ENCODE peak calls at places on chromosomes 3 and 15, in ten cellular contexts. J is AG04449, P is foreskin fibroblast, A is astrocyte of the spinal cord, E is tibial nerve, H is Panc1, G is OCI-LY7, Y is HCT116, K is fibroblast of mammary gland, Q is left ventricle myocardium inferior. W is an unnamed sample.

GRCh38 chr3:123319760-123320159 is 118.0 kb downstream of the SEC22A start:
- DNase-seq in J (no peak), Y (no peak), K (no peak), G (no peak), E (no peak), P (no peak), H (no peak), Q (no peak), A (no peak), W (no peak)

GRCh38 chr3:108818404-108818803 is 4.2 kb upstream of the TRAT1 start:
- DNase-seq in E (no peak), H (no peak), K (peak), P (no peak), A (no peak), J (no peak), Q (no peak), Y (peak), G (peak), W (peak)

GRCh38 chr15:48440084-48440483 is 108.9 kb downstream of the DUT start:
- DNase-seq in G (no peak), K (peak), J (peak), P (peak), A (peak), Q (peak), E (peak), H (no peak), Y (no peak), W (no peak)

GRCh38 chr15:27167738-27168137 is 196.8 kb downstream of the GABRG3 start:
- DNase-seq in Y (no peak), Q (no peak), P (no peak), J (no peak), K (no peak), H (no peak), G (no peak), E (no peak), A (no peak), W (no peak)

GRCh38 chr15:32919749-32920414 is 202.1 kb downstream of the GREM1 start:
- DNase-seq in Q (no peak), A (peak), H (no peak), K (peak), G (peak), J (peak), Y (no peak), P (peak), E (no peak), W (no peak)

GRCh38 chr15:83547168-83547567 is 100.0 kb downstream of the SH3GL3 start:
- DNase-seq in Q (no peak), E (no peak), Y (no peak), H (no peak), G (no peak), A (no peak), J (no peak), K (no peak), P (no peak), W (no peak)

GRCh38 chr3:146156060-146156459 is 4.9 kb downstream of the PLOD2 start:
- DNase-seq in G (no peak), Q (peak), P (peak), Y (no peak), H (no peak), A (no peak), J (no peak), K (peak), E (no peak), W (no peak)

GRCh38 chr15:88624156-88624970 is 3.2 kb downstream of the AEN start:
- DNase-seq in H (no peak), P (peak), K (peak), Q (no peak), G (peak), A (peak), Y (no peak), E (no peak), J (no peak), W (peak)

GRCh38 chr15:76903251-76903681 is 1.9 kb downstream of the SCAPER start:
- DNase-seq in Q (no peak), G (peak), E (no peak), Y (peak), A (peak), P (peak), H (peak), K (peak), J (no peak), W (peak)

GRCh38 chr3:65678480-65678879 is 360.2 kb downstream of the MAGI1 start:
- DNase-seq in H (no peak), P (no peak), A (no peak), E (no peak), J (no peak), G (no peak), Q (no peak), K (no peak), Y (no peak), W (no peak)

GRCh38 chr3:58325525-58325992 is 7.1 kb upstream of the PXK start:
- DNase-seq in K (no peak), E (no peak), Q (no peak), J (no peak), A (no peak), G (no peak), Y (no peak), H (no peak), P (peak), W (no peak)

GRCh38 chr3:21839592-21839991 is 88.6 kb upstream of the ZNF385D start:
- DNase-seq in J (peak), E (peak), K (peak), A (peak), H (no peak), Q (peak), P (peak), Y (no peak), G (peak), W (peak)

GRCh38 chr3:11120091-11120845 is 34.0 kb upstream of the HRH1 start:
- DNase-seq in K (no peak), P (no peak), E (no peak), J (no peak), Q (no peak), A (peak), G (no peak), Y (no peak), H (no peak), W (no peak)

GRCh38 chr3:30661107-30661873 is 54.9 kb downstream of the TGFBR2 start:
- DNase-seq in A (no peak), Y (no peak), J (no peak), G (no peak), E (no peak), H (no peak), K (no peak), Q (no peak), P (no peak), W (no peak)

GRCh38 chr3:107100573-107100972 is 276.7 kb upstream of the CCDC54 start:
- DNase-seq in E (no peak), Y (no peak), P (no peak), K (no peak), A (no peak), Q (no peak), G (no peak), H (no peak), J (no peak), W (no peak)

GRCh38 chr15:78502641-78503040 is 4.7 kb upstream of the HYKK start:
- DNase-seq in J (no peak), Y (no peak), A (no peak), H (no peak), G (no peak), E (no peak), Q (no peak), P (no peak), K (no peak), W (no peak)

GRCh38 chr3:126551839-126552687 is 6.7 kb downstream of the C3orf22 start:
- DNase-seq in A (no peak), K (no peak), E (no peak), Q (no peak), P (no peak), J (no peak), Y (no peak), G (no peak), H (no peak), W (no peak)

GRCh38 chr3:58074997-58075396 is 66.8 kb downstream of the FLNB start:
- DNase-seq in P (no peak), J (no peak), G (no peak), K (no peak), Q (no peak), Y (no peak), A (no peak), H (no peak), E (no peak), W (peak)

GRCh38 chr3:108940568-108941285 is 13.0 kb downstream of the GUCA1C start:
- DNase-seq in E (no peak), G (no peak), H (no peak), Y (no peak), Q (no peak), P (no peak), J (no peak), K (no peak), A (no peak), W (no peak)

GRCh38 chr3:137013955-137014688 is 56.3 kb downstream of the IL20RB start:
- DNase-seq in P (peak), J (peak), H (peak), Q (peak), G (peak), K (peak), Y (peak), E (peak), A (peak), W (peak)
- TF ChIP-seq CTCF in P (peak), J (peak), H (peak), Q (peak), G (peak), K (peak), Y (peak), E (peak), A (peak), W (peak)

DNA sequence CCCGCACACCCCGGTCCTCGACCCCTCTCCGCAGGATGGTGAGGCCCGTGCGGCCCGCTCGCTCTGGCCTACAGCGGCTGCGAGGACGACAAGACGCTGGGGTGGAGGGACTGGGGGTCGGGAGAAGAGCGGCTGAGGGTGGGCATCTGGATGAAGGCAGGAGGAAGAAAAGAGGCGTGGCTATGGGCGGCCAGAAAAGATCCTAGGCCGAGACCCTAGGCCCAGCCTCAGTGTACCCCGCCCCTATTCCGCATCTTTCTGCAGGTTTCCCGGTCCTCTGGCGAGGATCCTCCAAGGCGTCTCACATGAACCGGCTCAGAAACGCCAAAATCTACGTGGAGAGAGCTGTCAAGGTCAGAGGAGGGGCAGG is 280 bp downstream of the TTLL3 start:
- DNase-seq in G (no peak), J (no peak), Q (no peak), H (no peak), E (peak), A (no peak), K (no peak), P (peak), Y (no peak), W (no peak)
- H3K4me3 ChIP-seq in G (peak), J (peak), Q (peak), H (peak), E (peak), A (peak), K (peak), P (peak), Y (peak), W (peak)

GRCh38 chr3:103410231-103410630 is 975.4 kb downstream of the ZPLD1 start:
- DNase-seq in Q (no peak), G (no peak), J (no peak), H (no peak), A (no peak), K (no peak), P (no peak), E (no peak), Y (no peak), W (peak)
- TF ChIP-seq CTCF in Q (no peak), G (peak), J (no peak), H (peak), A (no peak), K (no peak), P (no peak), E (no peak), Y (peak), W (peak)

GRCh38 chr3:28150465-28151206 is 90.8 kb upstream of the CMC1 start:
- DNase-seq in Q (no peak), Y (no peak), G (no peak), J (no peak), H (no peak), K (peak), E (no peak), A (no peak), P (no peak), W (no peak)

GRCh38 chr3:28149960-28150359 is 91.5 kb upstream of the CMC1 start:
- DNase-seq in E (no peak), P (no peak), Y (no peak), G (no peak), A (no peak), J (no peak), K (no peak), H (no peak), Q (no peak), W (no peak)

GRCh38 chr3:28151608-28152228 is 89.7 kb upstream of the CMC1 start:
- DNase-seq in P (no peak), H (no peak), A (no peak), Q (no peak), Y (no peak), G (no peak), E (peak), K (no peak), J (no peak), W (peak)

DNA sequence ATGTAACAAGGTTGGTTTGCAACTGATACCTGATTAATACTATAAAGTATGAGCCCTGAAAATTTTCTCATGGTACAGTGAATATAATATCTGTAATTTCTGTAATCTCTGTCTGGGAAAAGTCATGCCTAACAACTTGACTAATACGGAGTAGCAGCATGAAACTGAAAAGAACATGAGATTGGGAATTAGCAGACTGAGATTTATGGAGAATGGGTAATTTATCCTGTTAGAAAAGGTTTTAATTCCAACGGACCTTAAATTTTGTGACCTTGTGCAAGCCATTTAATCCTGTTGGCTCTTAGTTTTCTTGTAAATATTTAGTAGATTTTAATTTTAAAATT is 90.2 kb upstream of the CMC1 start:
- DNase-seq in A (no peak), H (no peak), K (no peak), E (no peak), Q (no peak), P (no peak), Y (no peak), G (no peak), J (no peak), W (no peak)
- H3K4me3 ChIP-seq in A (no peak), H (no peak), K (no peak), E (no peak), Q (peak), P (no peak), Y (no peak), G (no peak), J (no peak), W (no peak)

GRCh38 chr15:72474912-72475601 is 927 bp downstream of the ARIH1 start:
- DNase-seq in P (peak), K (peak), H (peak), Q (peak), G (peak), J (no peak), Y (peak), A (peak), E (peak), W (peak)
- TF ChIP-seq CTCF in P (no peak), K (no peak), H (no peak), Q (no peak), G (peak), J (peak), Y (no peak), A (no peak), E (no peak), W (peak)

DNA sequence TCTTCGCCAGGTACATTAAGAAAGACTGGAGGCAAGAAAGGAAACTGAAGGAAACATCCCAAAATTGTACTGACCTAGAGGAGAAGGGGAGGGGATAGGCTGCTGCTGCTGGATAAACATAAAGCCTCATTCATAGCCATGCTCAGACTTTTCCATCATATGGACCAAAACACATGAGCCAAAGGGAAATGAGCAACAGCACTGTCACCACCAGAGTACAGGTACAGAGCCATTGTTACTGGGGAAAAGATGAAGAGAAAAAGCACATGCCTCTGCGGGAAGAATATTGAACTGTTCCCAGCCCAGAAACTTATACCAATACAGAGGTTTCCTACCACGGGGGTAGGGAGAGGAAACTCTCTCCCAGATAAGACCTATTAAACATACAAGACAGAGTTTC is 861.9 kb downstream of the NTRK3 start:
- DNase-seq in J (no peak), E (no peak), G (no peak), Q (no peak), A (no peak), K (no peak), H (no peak), P (no peak), Y (no peak), W (no peak)
- H3K4me3 ChIP-seq in J (no peak), E (no peak), G (no peak), Q (no peak), A (no peak), K (no peak), H (no peak), P (no peak), Y (no peak), W (no peak)